ENCODE peak calls at places on chromosomes 12 and 14, in four cellular contexts. K, Z, L and V are unnamed samples.

GRCh38 chr12:121132601-121133481 is at the start of gene P2RX7:
- DNase-seq in K (peak), Z (peak), L (peak), V (peak)

GRCh38 chr12:50105913-50106450 is 2.2 kb downstream of the GPD1 start:
- DNase-seq in K (no peak), Z (no peak), L (no peak), V (no peak)

GRCh38 chr12:26150737-26151450 is 26.1 kb upstream of the BHLHE41 start:
- DNase-seq in K (no peak), Z (no peak), L (no peak), V (no peak)

GRCh38 chr12:11539156-11539555 is 110.3 kb upstream of the ETV6 start:
- DNase-seq in Z (no peak), L (no peak), K (no peak), V (no peak)

GRCh38 chr12:43095669-43096068 is 456.3 kb downstream of the ADAMTS20 start:
- DNase-seq in L (no peak), K (no peak), Z (no peak), V (no peak)

GRCh38 chr12:57235012-57235727 is 5.7 kb downstream of the SHMT2 start:
- DNase-seq in Z (no peak), L (no peak), K (no peak), V (no peak)

GRCh38 chr12:94172973-94173372 is 24.6 kb downstream of the PLXNC1 start:
- DNase-seq in Z (no peak), L (peak), K (no peak), V (peak)

GRCh38 chr12:72434989-72435388 is 162.8 kb downstream of the TRHDE start:
- DNase-seq in Z (no peak), K (no peak), L (no peak), V (no peak)

GRCh38 chr14:61889914-61890351 is 127.7 kb downstream of the SNAPC1 start:
- DNase-seq in K (no peak), Z (peak), L (no peak), V (peak)

GRCh38 chr12:57280234-57281062 is 29.5 kb upstream of the STAC3 start:
- DNase-seq in Z (peak), L (peak), K (no peak), V (peak)

GRCh38 chr14:69312608-69313007 is 52.6 kb downstream of the GALNT16 start:
- DNase-seq in K (peak), L (no peak), Z (no peak), V (no peak)